ENCODE peak calls at places on chromosomes 5 and 9, in five cellular contexts. G is breast epithelium, P is Peyer's patch, T is ovary, B is right lobe of liver. O is an unnamed sample.

GRCh38 chr9:98765276-98765675 is 31.1 kb downstream of the ANKS6 start:
- DNase-seq in G (no peak), T (no peak), P (no peak), B (no peak), O (no peak)

GRCh38 chr5:149030392-149030791 is 32.5 kb downstream of the SH3TC2 start:
- DNase-seq in T (no peak), B (no peak), G (no peak), P (no peak), O (no peak)

GRCh38 chr9:133856798-133857197 is 118.6 kb upstream of the SARDH start:
- DNase-seq in G (no peak), B (no peak), T (no peak), P (no peak), O (no peak)

GRCh38 chr5:473344-474192 is 30.6 kb downstream of the EXOC3 start:
- DNase-seq in P (peak; percentile 28), B (no peak), G (peak; percentile 53), T (peak; percentile 63), O (peak; percentile 42)

GRCh38 chr5:110441035-110441434 is 285.4 kb downstream of the TMEM232 start:
- DNase-seq in B (no peak), T (no peak), G (no peak), P (no peak), O (peak; percentile 4)

GRCh38 chr5:79756102-79756501 is 66.5 kb downstream of the CMYA5 start:
- DNase-seq in G (no peak), B (no peak), P (no peak), T (no peak), O (no peak)

GRCh38 chr5:23639326-23639725 is 131.9 kb downstream of the PRDM9 start:
- DNase-seq in G (no peak), P (no peak), T (no peak), B (no peak), O (no peak)

GRCh38 chr9:93229636-93230035 is 45.7 kb downstream of the WNK2 start:
- DNase-seq in G (no peak), B (no peak), T (no peak), P (no peak), O (no peak)

GRCh38 chr5:16453609-16454008 is 12.0 kb downstream of the ZNF622 start:
- DNase-seq in T (no peak), P (no peak), G (no peak), B (no peak), O (no peak)

GRCh38 chr9:126154869-126155268 is 171.8 kb upstream of the MVB12B start:
- DNase-seq in T (no peak), P (no peak), B (no peak), G (no peak), O (peak; percentile 10)

GRCh38 chr5:179549973-179550510 is 312 bp upstream of the RUFY1 start:
- DNase-seq in P (peak; percentile 60), T (no peak), B (no peak), G (peak; percentile 55), O (peak; percentile 69)

GRCh38 chr5:82730862-82731261 is 346.3 kb downstream of the TMEM167A start:
- DNase-seq in G (no peak), B (no peak), P (no peak), T (no peak), O (no peak)
- H3K27ac ChIP-seq in G (no peak overlapping the region), B (no peak overlapping the region), P (no peak overlapping the region), T (no peak overlapping the region), O (no peak overlapping the region)

DNA sequence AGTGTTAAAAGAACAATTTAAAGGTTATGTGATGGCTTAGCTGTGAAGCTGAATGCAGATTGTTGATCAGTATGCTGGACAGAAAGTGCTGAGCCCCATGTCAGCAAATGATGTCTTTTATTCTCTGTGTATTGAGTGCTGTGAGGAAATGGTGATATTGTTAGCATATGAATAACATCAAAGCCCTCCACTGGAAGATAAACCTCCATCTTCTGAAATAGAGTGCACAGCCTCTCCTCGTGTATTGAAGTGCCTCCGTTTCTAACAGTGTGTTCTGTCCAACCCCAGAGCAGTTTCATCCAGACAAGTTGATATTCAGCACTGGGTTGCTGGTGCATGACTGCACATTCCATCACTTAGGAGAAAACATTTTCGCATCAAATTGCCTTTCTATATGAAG is 242.9 kb downstream of the CSNK1G3 start:
- DNase-seq in B (no peak), T (no peak), G (no peak), P (no peak), O (no peak)
- TF ChIP-seq POLR2A in B (no peak), T (no peak), G (no peak), P (no peak), O (no peak)

DNA sequence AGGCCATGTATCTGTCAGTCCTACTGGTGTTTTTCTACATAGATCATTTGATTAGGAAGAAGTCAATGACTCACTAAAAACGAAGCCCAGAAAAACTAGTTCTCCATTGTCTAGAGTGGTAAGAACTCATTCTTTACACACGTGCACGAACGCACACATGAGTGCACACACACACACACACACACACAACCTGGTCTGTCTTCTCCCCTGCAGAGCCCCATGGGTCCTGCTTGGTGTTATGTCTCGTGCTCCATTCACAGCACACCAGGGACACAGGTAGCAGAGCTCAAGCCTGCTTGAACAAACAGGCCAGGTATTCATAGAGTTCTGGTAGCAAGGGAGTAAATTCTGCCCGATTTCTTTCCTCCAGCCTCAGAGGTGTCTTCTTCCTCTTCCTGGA is 14.9 kb upstream of the FCN1 start:
- DNase-seq in B (no peak), P (no peak), G (no peak), T (no peak), O (no peak)
- H3K27me3 ChIP-seq in B (no peaks in the 10 kb centered on the region), P (no peaks in the 10 kb centered on the region), G (no peaks in the 10 kb centered on the region), T (no peaks in the 10 kb centered on the region), O (no peaks in the 10 kb centered on the region)

GRCh38 chr5:136209346-136209910 is 16.5 kb upstream of the SMIM32 start:
- DNase-seq in G (no peak), P (no peak), T (no peak), B (no peak), O (no peak)
- H3K27ac ChIP-seq in G (no peak overlapping the region), P (no peak overlapping the region), T (no peak overlapping the region), B (no peak overlapping the region), O (no peak overlapping the region)

DNA sequence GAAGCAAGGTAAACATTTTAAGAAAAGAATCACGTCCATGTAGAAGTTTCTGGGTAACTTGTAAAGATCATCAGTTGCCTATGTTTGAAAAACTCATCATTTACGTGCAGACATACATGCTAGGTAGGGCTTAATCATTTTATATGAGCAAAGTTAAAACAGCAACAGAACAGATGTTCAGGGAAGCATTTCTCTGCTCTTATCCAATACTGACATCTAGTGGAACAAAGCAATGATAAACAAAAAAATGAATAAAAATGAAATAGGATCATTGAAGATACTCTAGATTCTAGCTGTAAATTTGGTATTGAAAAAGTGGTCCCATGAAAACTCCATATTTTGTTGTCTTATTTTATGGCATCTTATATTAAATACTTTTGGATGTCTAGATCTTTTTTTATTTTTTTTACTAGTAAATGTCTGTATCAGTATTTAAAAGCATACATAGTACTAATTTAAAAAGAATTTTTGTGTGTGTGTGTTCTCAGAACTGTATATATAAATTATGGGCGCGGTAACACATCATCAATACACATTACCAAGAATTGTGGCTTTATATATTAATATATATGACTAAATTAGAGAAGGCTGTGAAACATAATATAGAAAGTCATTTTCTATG is 1050.2 kb downstream of the CDH12 start:
- DNase-seq in P (no peak), T (no peak), G (no peak), B (no peak), O (no peak)
- TF ChIP-seq POLR2A in P (no peak), T (no peak), G (no peak), B (no peak), O (no peak)

GRCh38 chr9:132409828-132410528 is at the start of gene CFAP77:
- DNase-seq in G (no peak), T (peak; percentile 44), P (peak; percentile 23), B (no peak), O (peak; percentile 22)
- H3K27me3 ChIP-seq in G (no peaks in the 10 kb centered on the region), T (no peaks in the 10 kb centered on the region), P (no peaks in the 10 kb centered on the region), B (peaks cover 5% of the 10 kb centered on the region), O (peaks cover 47% of the 10 kb centered on the region)